ENCODE peak calls at places on chromosomes 4 and X, in six cellular contexts. One of them, this sample, is unnamed.

GRCh38 chr4:123952530-123953274 is 556.1 kb downstream of the SPRY1 start:
- DNase-seq in SK-N-SH: no peak
- DNase-seq in AG04450: no peak
- DNase-seq in suprapubic skin: no peak
- DNase-seq in IMR-90: peak
- DNase-seq in WERI-Rb-1: peak
- DNase-seq in this sample: no peak

GRCh38 chr4:105624530-105624929 is 72.1 kb downstream of the ARHGEF38 start:
- DNase-seq in suprapubic skin: no peak
- DNase-seq in SK-N-SH: no peak
- DNase-seq in AG04450: no peak
- DNase-seq in WERI-Rb-1: no peak
- DNase-seq in IMR-90: peak
- DNase-seq in this sample: no peak

GRCh38 chrX:44954562-44954961 is 81.6 kb downstream of the KDM6A start:
- DNase-seq in SK-N-SH: no peak
- DNase-seq in IMR-90: no peak
- DNase-seq in AG04450: no peak
- DNase-seq in suprapubic skin: no peak
- DNase-seq in WERI-Rb-1: no peak
- DNase-seq in this sample: no peak

GRCh38 chr4:85720736-85721135 is 245.8 kb downstream of the ARHGAP24 start:
- DNase-seq in suprapubic skin: no peak
- DNase-seq in IMR-90: peak
- DNase-seq in WERI-Rb-1: no peak
- DNase-seq in SK-N-SH: no peak
- DNase-seq in AG04450: no peak
- DNase-seq in this sample: no peak

GRCh38 chrX:122880952-122881351 is 303.1 kb upstream of the GRIA3 start:
- DNase-seq in AG04450: no peak
- DNase-seq in IMR-90: no peak
- DNase-seq in WERI-Rb-1: no peak
- DNase-seq in SK-N-SH: no peak
- DNase-seq in suprapubic skin: no peak
- DNase-seq in this sample: no peak

GRCh38 chr4:35520059-35520458 is 724.3 kb downstream of the ARAP2 start:
- DNase-seq in IMR-90: no peak
- DNase-seq in WERI-Rb-1: peak
- DNase-seq in SK-N-SH: no peak
- DNase-seq in suprapubic skin: no peak
- DNase-seq in AG04450: no peak
- DNase-seq in this sample: no peak

GRCh38 chrX:1086444-1087409 is 125.7 kb downstream of the CRLF2 start:
- DNase-seq in SK-N-SH: no peak
- DNase-seq in WERI-Rb-1: no peak
- DNase-seq in AG04450: no peak
- DNase-seq in suprapubic skin: no peak
- DNase-seq in IMR-90: no peak
- DNase-seq in this sample: peak

GRCh38 chr4:122854860-122855259 is 28.2 kb downstream of the FGF2 start:
- DNase-seq in WERI-Rb-1: no peak
- DNase-seq in AG04450: no peak
- DNase-seq in IMR-90: no peak
- DNase-seq in SK-N-SH: no peak
- DNase-seq in suprapubic skin: no peak
- DNase-seq in this sample: no peak

GRCh38 chrX:51178352-51178751 is 154.3 kb upstream of the NUDT10 start:
- DNase-seq in suprapubic skin: no peak
- DNase-seq in WERI-Rb-1: no peak
- DNase-seq in SK-N-SH: no peak
- DNase-seq in AG04450: no peak
- DNase-seq in IMR-90: no peak
- DNase-seq in this sample: no peak

GRCh38 chr4:151801547-151802516 is 41.0 kb upstream of the GATB start:
- DNase-seq in WERI-Rb-1: peak
- DNase-seq in AG04450: peak
- DNase-seq in SK-N-SH: peak
- DNase-seq in IMR-90: peak
- DNase-seq in suprapubic skin: no peak
- DNase-seq in this sample: no peak

GRCh38 chr4:20337261-20337664 is 85.6 kb downstream of the SLIT2 start:
- DNase-seq in suprapubic skin: no peak
- DNase-seq in AG04450: no peak
- DNase-seq in IMR-90: peak
- DNase-seq in SK-N-SH: no peak
- DNase-seq in WERI-Rb-1: peak
- DNase-seq in this sample: no peak

GRCh38 chr4:100286601-100287000 is 96.3 kb upstream of the DDIT4L start:
- DNase-seq in WERI-Rb-1: peak
- DNase-seq in AG04450: no peak
- DNase-seq in IMR-90: no peak
- DNase-seq in SK-N-SH: no peak
- DNase-seq in suprapubic skin: no peak
- DNase-seq in this sample: no peak

GRCh38 chrX:115642895-115643530 is 82.0 kb downstream of the PLS3 start:
- DNase-seq in WERI-Rb-1: peak
- DNase-seq in suprapubic skin: no peak
- DNase-seq in IMR-90: peak
- DNase-seq in AG04450: peak
- DNase-seq in SK-N-SH: peak
- DNase-seq in this sample: peak

GRCh38 chr4:168731006-168731636 is 234.3 kb downstream of the PALLD start:
- DNase-seq in suprapubic skin: no peak
- DNase-seq in SK-N-SH: no peak
- DNase-seq in AG04450: no peak
- DNase-seq in IMR-90: peak
- DNase-seq in WERI-Rb-1: no peak
- DNase-seq in this sample: no peak

DNA sequence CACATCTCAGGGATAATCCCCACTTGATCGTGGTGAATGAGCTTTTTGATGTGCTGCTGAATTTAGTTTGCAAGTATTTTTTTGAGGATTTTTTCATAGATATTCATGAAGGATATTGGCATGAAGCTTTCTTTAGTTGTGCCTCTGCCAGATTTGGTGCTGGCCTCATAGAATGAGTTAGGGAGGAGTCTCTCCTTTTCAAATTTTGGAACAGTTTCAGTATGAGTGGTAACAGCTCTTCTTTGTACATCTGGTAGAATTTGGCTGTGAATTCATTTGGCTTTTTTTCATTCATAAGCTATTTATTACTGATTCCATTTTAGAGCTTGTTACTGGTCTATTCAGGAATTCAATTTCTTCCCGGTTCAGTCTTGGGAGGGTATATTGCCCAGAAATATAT is 197.3 kb upstream of the NDST4 start:
- DNase-seq in IMR-90: no peak
- DNase-seq in suprapubic skin: no peak
- DNase-seq in AG04450: no peak
- DNase-seq in WERI-Rb-1: no peak
- DNase-seq in SK-N-SH: no peak
- DNase-seq in this sample: no peak
- H3K4me3 ChIP-seq in IMR-90: no peak
- H3K4me3 ChIP-seq in suprapubic skin: no peak
- H3K4me3 ChIP-seq in AG04450: no peak
- H3K4me3 ChIP-seq in WERI-Rb-1: no peak
- H3K4me3 ChIP-seq in SK-N-SH: no peak
- H3K4me3 ChIP-seq in this sample: no peak

DNA sequence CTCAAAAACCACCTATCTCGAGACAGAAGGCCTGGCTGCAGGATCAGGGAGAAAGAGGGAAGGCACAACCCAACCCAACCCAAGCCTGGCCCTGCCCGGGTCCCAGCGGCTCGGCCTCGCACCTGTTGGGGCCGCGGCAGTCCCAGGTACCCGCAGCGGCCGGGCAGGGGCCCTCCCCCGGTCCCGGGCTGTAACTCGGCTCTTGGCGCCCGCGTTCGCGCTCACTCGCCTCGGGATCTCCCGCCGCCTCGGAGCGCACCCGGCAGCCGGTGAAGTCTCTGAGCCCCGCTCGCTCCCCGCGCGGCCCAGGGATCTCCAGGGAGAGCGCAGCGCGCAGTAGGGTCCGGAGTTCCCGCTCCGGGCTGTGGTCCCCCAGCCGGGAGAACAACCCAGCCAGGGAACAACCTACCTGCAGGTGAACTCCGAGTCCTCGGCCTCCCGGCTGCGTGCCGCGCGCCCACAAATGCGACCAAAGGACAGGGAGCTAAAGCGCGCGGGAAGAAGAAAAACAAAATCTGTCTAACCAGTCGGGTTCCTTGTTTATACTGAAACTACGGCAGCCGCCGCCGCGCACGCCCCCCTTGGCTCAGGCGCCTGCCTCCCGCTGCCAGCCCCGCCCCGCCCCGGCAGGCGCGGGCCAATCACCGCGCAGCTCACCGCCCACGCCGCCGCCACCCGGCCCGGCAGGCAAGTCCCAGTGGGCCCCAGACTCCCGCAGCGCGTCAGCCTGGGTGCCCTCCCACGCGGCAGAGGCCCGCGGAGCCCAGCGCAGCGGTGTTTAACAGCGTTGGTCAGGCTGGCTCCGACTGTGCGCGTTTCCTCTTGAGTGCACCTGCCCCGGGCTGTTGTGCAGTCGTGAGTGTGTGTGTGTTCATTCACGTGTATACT is at the start of gene RASGEF1B:
- DNase-seq in SK-N-SH: peak
- DNase-seq in WERI-Rb-1: peak
- DNase-seq in AG04450: peak
- DNase-seq in suprapubic skin: peak
- DNase-seq in IMR-90: peak
- DNase-seq in this sample: no peak
- TF ChIP-seq CTCF in SK-N-SH: no peak
- TF ChIP-seq CTCF in WERI-Rb-1: no peak
- TF ChIP-seq CTCF in AG04450: no peak
- TF ChIP-seq CTCF in suprapubic skin: no peak
- TF ChIP-seq CTCF in IMR-90: no peak
- TF ChIP-seq CTCF in this sample: no peak

DNA sequence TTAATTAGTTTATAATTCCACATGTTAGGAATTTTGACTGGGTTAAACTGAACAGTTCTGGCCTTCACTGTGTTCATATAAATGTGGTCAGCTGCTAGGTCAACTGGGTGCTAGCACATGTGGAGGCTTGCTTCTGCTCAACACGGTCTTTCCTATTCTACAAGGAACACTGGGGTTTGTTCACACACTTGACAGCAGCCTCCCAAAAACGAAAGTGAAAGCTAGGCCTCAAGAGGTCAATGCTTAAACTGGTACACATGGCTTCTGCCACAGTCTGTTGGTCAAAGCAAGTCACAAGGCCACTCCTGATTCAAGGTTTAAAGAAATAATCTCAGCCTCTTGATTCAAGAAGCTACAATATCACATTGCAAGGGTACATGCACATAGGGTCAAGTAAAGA is 126.5 kb downstream of the QDPR start:
- DNase-seq in IMR-90: peak
- DNase-seq in SK-N-SH: no peak
- DNase-seq in AG04450: no peak
- DNase-seq in WERI-Rb-1: no peak
- DNase-seq in suprapubic skin: no peak
- DNase-seq in this sample: no peak
- H3K4me3 ChIP-seq in IMR-90: no peak
- H3K4me3 ChIP-seq in SK-N-SH: no peak
- H3K4me3 ChIP-seq in AG04450: no peak
- H3K4me3 ChIP-seq in WERI-Rb-1: no peak
- H3K4me3 ChIP-seq in suprapubic skin: no peak
- H3K4me3 ChIP-seq in this sample: no peak

GRCh38 chr4:110442309-110442708 is 33.6 kb upstream of the ENPEP start:
- DNase-seq in AG04450: no peak
- DNase-seq in WERI-Rb-1: no peak
- DNase-seq in suprapubic skin: no peak
- DNase-seq in SK-N-SH: no peak
- DNase-seq in IMR-90: no peak
- DNase-seq in this sample: no peak
- TF ChIP-seq CTCF in AG04450: no peak
- TF ChIP-seq CTCF in WERI-Rb-1: no peak
- TF ChIP-seq CTCF in suprapubic skin: no peak
- TF ChIP-seq CTCF in SK-N-SH: no peak
- TF ChIP-seq CTCF in IMR-90: no peak
- TF ChIP-seq CTCF in this sample: no peak

GRCh38 chr4:73869130-73870055 is at the start of gene CXCL1:
- DNase-seq in SK-N-SH: peak
- DNase-seq in AG04450: no peak
- DNase-seq in WERI-Rb-1: peak
- DNase-seq in IMR-90: no peak
- DNase-seq in suprapubic skin: no peak
- DNase-seq in this sample: no peak

GRCh38 chr4:73871911-73872310 is 2.7 kb downstream of the CXCL1 start:
- DNase-seq in IMR-90: no peak
- DNase-seq in AG04450: no peak
- DNase-seq in WERI-Rb-1: no peak
- DNase-seq in suprapubic skin: no peak
- DNase-seq in SK-N-SH: no peak
- DNase-seq in this sample: no peak

GRCh38 chr4:73872331-73873108 is 3.3 kb downstream of the CXCL1 start:
- DNase-seq in SK-N-SH: no peak
- DNase-seq in WERI-Rb-1: no peak
- DNase-seq in suprapubic skin: no peak
- DNase-seq in IMR-90: no peak
- DNase-seq in AG04450: no peak
- DNase-seq in this sample: no peak

GRCh38 chr4:73870260-73870659 is 1.1 kb downstream of the CXCL1 start:
- DNase-seq in IMR-90: no peak
- DNase-seq in AG04450: no peak
- DNase-seq in suprapubic skin: no peak
- DNase-seq in SK-N-SH: no peak
- DNase-seq in WERI-Rb-1: no peak
- DNase-seq in this sample: no peak

DNA sequence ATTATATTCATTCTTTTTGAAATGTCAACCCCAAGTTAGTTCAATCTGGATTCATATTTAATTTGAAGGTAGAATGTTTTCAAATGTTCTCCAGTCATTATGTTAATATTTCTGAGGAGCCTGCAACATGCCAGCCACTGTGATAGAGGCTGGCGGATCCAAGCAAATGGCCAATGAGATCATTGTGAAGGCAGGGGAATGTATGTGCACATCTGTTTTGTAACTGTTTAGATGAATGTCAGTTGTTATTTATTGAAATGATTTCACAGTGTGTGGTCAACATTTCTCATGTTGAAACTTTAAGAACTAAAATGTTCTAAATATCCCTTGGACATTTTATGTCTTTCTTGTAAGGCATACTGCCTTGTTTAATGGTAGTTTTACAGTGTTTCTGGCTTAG is 1.6 kb downstream of the CXCL1 start:
- DNase-seq in SK-N-SH: no peak
- DNase-seq in suprapubic skin: no peak
- DNase-seq in WERI-Rb-1: no peak
- DNase-seq in AG04450: no peak
- DNase-seq in IMR-90: no peak
- DNase-seq in this sample: no peak
- H3K4me3 ChIP-seq in SK-N-SH: no peak
- H3K4me3 ChIP-seq in suprapubic skin: no peak
- H3K4me3 ChIP-seq in WERI-Rb-1: no peak
- H3K4me3 ChIP-seq in AG04450: no peak
- H3K4me3 ChIP-seq in IMR-90: no peak
- H3K4me3 ChIP-seq in this sample: no peak

GRCh38 chrX:70664726-70665125 is 220.1 kb downstream of the DLG3 start:
- DNase-seq in IMR-90: peak
- DNase-seq in AG04450: no peak
- DNase-seq in SK-N-SH: peak
- DNase-seq in WERI-Rb-1: no peak
- DNase-seq in suprapubic skin: no peak
- DNase-seq in this sample: no peak
- TF ChIP-seq CTCF in IMR-90: peak
- TF ChIP-seq CTCF in AG04450: peak
- TF ChIP-seq CTCF in SK-N-SH: peak
- TF ChIP-seq CTCF in WERI-Rb-1: peak
- TF ChIP-seq CTCF in suprapubic skin: no peak
- TF ChIP-seq CTCF in this sample: no peak

This sample was measured in HFF-Myc.